ENCODE peak calls at places on chromosomes 11 and 22, in nine cellular contexts. A, G, U, E, O, D, R, Z and J are unnamed samples.

GRCh38 chr11:111976614-111977140 is 39.5 kb downstream of the DIXDC1 start:
- DNase-seq in A (no peak), G (no peak), U (no peak), E (no peak), O (no peak), D (no peak), R (no peak), Z (no peak), J (no peak)

GRCh38 chr11:110878513-110878912 is 166.3 kb upstream of the ARHGAP20 start:
- DNase-seq in A (no peak), G (no peak), U (no peak), E (peak; percentile 89), O (no peak), D (no peak), R (no peak), Z (no peak), J (peak; percentile 83)

GRCh38 chr11:63813035-63813562 is at the start of gene SPINDOC:
- DNase-seq in A (peak; percentile 80), G (peak; percentile 63), U (peak; percentile 96), E (peak; percentile 35), O (peak; percentile 92), D (peak; percentile 89), R (peak; percentile 75), Z (peak; percentile 55), J (peak; percentile 67)

GRCh38 chr11:95330332-95330731 is 99.3 kb upstream of the SESN3 start:
- DNase-seq in A (peak; percentile 18), G (no peak), U (no peak), E (no peak), O (no peak), D (no peak), R (no peak), Z (no peak), J (no peak)

GRCh38 chr11:662689-663274 is 25.7 kb downstream of the DRD4 start:
- DNase-seq in A (peak; percentile 9), G (peak; percentile 16), U (peak; percentile 71), E (peak; percentile 72), O (peak; percentile 92), D (peak; percentile 85), R (no peak), Z (no peak), J (peak; percentile 54)

GRCh38 chr11:13942908-13943505 is 19.5 kb upstream of the SPON1 start:
- DNase-seq in A (no peak), G (no peak), U (no peak), E (peak; percentile 64), O (no peak), D (peak; percentile 31), R (no peak), Z (no peak), J (peak; percentile 64)

GRCh38 chr11:71355266-71355665 is 92.9 kb downstream of the DHCR7 start:
- DNase-seq in A (no peak), G (no peak), U (no peak), E (peak; percentile 76), O (no peak), D (no peak), R (no peak), Z (no peak), J (no peak)

GRCh38 chr11:15141381-15141780 is 26.7 kb downstream of the INSC start:
- DNase-seq in A (no peak), G (no peak), U (no peak), E (no peak), O (no peak), D (no peak), R (no peak), Z (no peak), J (no peak)

GRCh38 chr11:33668468-33668825 is 32.2 kb downstream of the C11orf91 start:
- DNase-seq in A (no peak), G (no peak), U (no peak), E (no peak), O (no peak), D (no peak), R (peak; percentile 68), Z (no peak), J (no peak)

GRCh38 chr11:2586091-2586792 is 113.6 kb downstream of the KCNQ1OT1 start:
- DNase-seq in A (no peak), G (no peak), U (no peak), E (no peak), O (peak; percentile 72), D (no peak), R (no peak), Z (no peak), J (no peak)

GRCh38 chr11:2812371-2812991 is 73.1 kb downstream of the CDKN1C start:
- DNase-seq in A (no peak), G (no peak), U (no peak), E (no peak), O (peak; percentile 89), D (no peak), R (no peak), Z (no peak), J (no peak)

GRCh38 chr22:36373258-36373579 is 14.5 kb downstream of the MYH9 start:
- DNase-seq in A (no peak), G (no peak), U (no peak), E (no peak), O (peak; percentile 88), D (no peak), R (no peak), Z (no peak), J (peak; percentile 4)

GRCh38 chr22:49765091-49765771 is 62.4 kb downstream of the BRD1 start:
- DNase-seq in A (no peak), G (no peak), U (no peak), E (no peak), O (peak; percentile 74), D (no peak), R (no peak), Z (no peak), J (no peak)

GRCh38 chr11:79678780-79679468 is 238.1 kb upstream of the TENM4 start:
- DNase-seq in A (no peak), G (no peak), U (no peak), E (no peak), O (no peak), D (no peak), R (no peak), Z (no peak), J (no peak)

GRCh38 chr11:82792822-82793569 is 59.3 kb upstream of the FAM181B start:
- DNase-seq in A (no peak), G (no peak), U (peak; percentile 43), E (no peak), O (no peak), D (no peak), R (no peak), Z (no peak), J (no peak)

GRCh38 chr11:73384871-73385692 is 8.9 kb downstream of the RELT start:
- DNase-seq in A (no peak), G (no peak), U (peak; percentile 73), E (no peak), O (peak; percentile 93), D (no peak), R (no peak), Z (no peak), J (no peak)

GRCh38 chr11:79232346-79232745 is 208.5 kb downstream of the TENM4 start:
- DNase-seq in A (no peak), G (no peak), U (no peak), E (peak; percentile 63), O (no peak), D (no peak), R (no peak), Z (no peak), J (no peak)

GRCh38 chr11:92894197-92894596 is 75.3 kb upstream of the MTNR1B start:
- DNase-seq in A (no peak), G (no peak), U (no peak), E (no peak), O (no peak), D (no peak), R (no peak), Z (no peak), J (no peak)

GRCh38 chr22:42645341-42645937 is 3.8 kb downstream of the CYB5R3 start:
- DNase-seq in A (no peak), G (no peak), U (no peak), E (no peak), O (no peak), D (no peak), R (no peak), Z (no peak), J (no peak)

GRCh38 chr22:45683248-45683647 is 11.6 kb downstream of the ATXN10 start:
- DNase-seq in A (no peak), G (no peak), U (no peak), E (no peak), O (no peak), D (no peak), R (no peak), Z (no peak), J (no peak)

GRCh38 chr11:67563354-67564114 is 20.1 kb upstream of the GSTP1 start:
- DNase-seq in A (no peak), G (no peak), U (no peak), E (peak; percentile 92), O (peak; percentile 83), D (no peak), R (no peak), Z (no peak), J (peak; percentile 80)

GRCh38 chr11:77249427-77249826 is 52.1 kb downstream of the GDPD4 start:
- DNase-seq in A (no peak), G (no peak), U (no peak), E (peak; percentile 41), O (no peak), D (no peak), R (no peak), Z (no peak), J (peak; percentile 61)

GRCh38 chr11:85595285-85595884 is 31.8 kb downstream of the DLG2 start:
- DNase-seq in A (peak; percentile 31), G (no peak), U (peak; percentile 46), E (peak; percentile 68), O (no peak), D (peak; percentile 10), R (no peak), Z (no peak), J (peak; percentile 60)

GRCh38 chr11:19740586-19740985 is 27.9 kb downstream of the NAV2 start:
- DNase-seq in A (no peak), G (no peak), U (no peak), E (no peak), O (no peak), D (no peak), R (no peak), Z (no peak), J (no peak)

GRCh38 chr11:103222801-103223200 is 113.6 kb downstream of the DYNC2H1 start:
- DNase-seq in A (no peak), G (no peak), U (no peak), E (peak; percentile 34), O (no peak), D (no peak), R (no peak), Z (no peak), J (no peak)

GRCh38 chr11:129734654-129735053 is 81.0 kb upstream of the TMEM45B start:
- DNase-seq in A (no peak), G (no peak), U (no peak), E (no peak), O (no peak), D (no peak), R (no peak), Z (no peak), J (no peak)

GRCh38 chr22:35961480-35961902 is 67.1 kb downstream of the RBFOX2 start:
- DNase-seq in A (peak; percentile 63), G (no peak), U (no peak), E (peak; percentile 76), O (no peak), D (peak; percentile 54), R (peak; percentile 12), Z (no peak), J (peak; percentile 82)

GRCh38 chr11:69447786-69448185 is 33.7 kb upstream of the LINC01488 start:
- DNase-seq in A (no peak), G (no peak), U (no peak), E (no peak), O (peak; percentile 44), D (peak; percentile 63), R (no peak), Z (no peak), J (no peak)

GRCh38 chr11:100576044-100577021 is 110.8 kb upstream of the ARHGAP42 start:
- DNase-seq in A (peak; percentile 43), G (no peak), U (peak; percentile 27), E (peak; percentile 75), O (no peak), D (no peak), R (peak; percentile 37), Z (no peak), J (peak; percentile 70)

GRCh38 chr11:75388386-75389275 is 10.7 kb upstream of the RPS3 start:
- DNase-seq in A (peak; percentile 86), G (peak; percentile 43), U (peak; percentile 82), E (peak; percentile 82), O (peak; percentile 89), D (peak; percentile 57), R (peak; percentile 78), Z (peak; percentile 47), J (peak; percentile 72)

GRCh38 chr22:39316440-39317083 is 2.9 kb downstream of the RPL3 start:
- DNase-seq in A (peak; percentile 63), G (peak; percentile 69), U (peak; percentile 42), E (peak; percentile 94), O (peak; percentile 91), D (peak; percentile 36), R (peak; percentile 12), Z (peak; percentile 56), J (peak; percentile 91)